ENCODE peak calls at places on chromosomes 3 and 15, in six cellular contexts. One of them, this sample, is unnamed.

GRCh38 chr15:74402873-74403589 is 30.7 kb downstream of the SEMA7A start:
- DNase-seq in amygdala: no peak
- DNase-seq in head of caudate nucleus: no peak
- DNase-seq in H54: no peak
- DNase-seq in A172: no peak
- DNase-seq in EL: no peak
- DNase-seq in this sample: no peak

GRCh38 chr15:90594297-90594696 is 64.6 kb downstream of the CRTC3 start:
- DNase-seq in EL: no peak
- DNase-seq in A172: peak
- DNase-seq in H54: no peak
- DNase-seq in head of caudate nucleus: peak
- DNase-seq in amygdala: no peak
- DNase-seq in this sample: no peak

GRCh38 chr3:194087995-194088841 is 47.7 kb upstream of the HES1 start:
- DNase-seq in head of caudate nucleus: no peak
- DNase-seq in EL: peak
- DNase-seq in H54: no peak
- DNase-seq in amygdala: no peak
- DNase-seq in A172: no peak
- DNase-seq in this sample: no peak

GRCh38 chr3:124976378-124976777 is 41.8 kb upstream of the MUC13 start:
- DNase-seq in H54: no peak
- DNase-seq in amygdala: no peak
- DNase-seq in head of caudate nucleus: no peak
- DNase-seq in EL: no peak
- DNase-seq in A172: no peak
- DNase-seq in this sample: no peak

GRCh38 chr3:66442254-66443249 is 58.3 kb downstream of the LRIG1 start:
- DNase-seq in head of caudate nucleus: no peak
- DNase-seq in H54: peak
- DNase-seq in A172: peak
- DNase-seq in EL: peak
- DNase-seq in amygdala: no peak
- DNase-seq in this sample: peak

GRCh38 chr3:112374334-112374734 is 41.4 kb downstream of the CD200 start:
- DNase-seq in EL: no peak
- DNase-seq in amygdala: no peak
- DNase-seq in A172: no peak
- DNase-seq in H54: no peak
- DNase-seq in head of caudate nucleus: no peak
- DNase-seq in this sample: no peak

GRCh38 chr3:17937081-17937480 is 194.7 kb upstream of the TBC1D5 start:
- DNase-seq in A172: no peak
- DNase-seq in H54: no peak
- DNase-seq in amygdala: no peak
- DNase-seq in head of caudate nucleus: no peak
- DNase-seq in EL: no peak
- DNase-seq in this sample: no peak

GRCh38 chr15:98873441-98874218 is 134.0 kb downstream of the PGPEP1L start:
- DNase-seq in A172: peak
- DNase-seq in H54: peak
- DNase-seq in EL: peak
- DNase-seq in amygdala: no peak
- DNase-seq in head of caudate nucleus: no peak
- DNase-seq in this sample: peak

This sample was measured in SJSA1.